ENCODE peak calls at places on chromosomes 11 and 22, in eight cellular contexts. D is T-helper 1 cell, Y is substantia nigra, J is D341Med, L is breast epithelium, E is H9, O is NCI-H82, C is AG08395. M is an unnamed sample.

GRCh38 chr11:45110562-45110961 is 35.9 kb upstream of the PRDM11 start:
- DNase-seq in D (no peak), Y (no peak), J (peak), L (no peak), E (peak), O (peak), C (peak), M (peak)

GRCh38 chr22:21695432-21696085 is 29.7 kb downstream of the PPIL2 start:
- DNase-seq in D (no peak), Y (no peak), J (no peak), L (no peak), E (no peak), O (no peak), C (no peak), M (no peak)

GRCh38 chr11:8906629-8907028 is 4.4 kb upstream of the AKIP1 start:
- DNase-seq in D (no peak), Y (no peak), J (no peak), L (no peak), E (no peak), O (no peak), C (peak), M (no peak)

GRCh38 chr22:39926175-39927152 is 25.6 kb downstream of the GRAP2 start:
- DNase-seq in D (no peak), Y (no peak), J (no peak), L (no peak), E (no peak), O (no peak), C (no peak), M (no peak)

GRCh38 chr22:26822300-26822699 is 164.9 kb downstream of the MIAT start:
- DNase-seq in D (no peak), Y (no peak), J (no peak), L (no peak), E (no peak), O (no peak), C (no peak), M (no peak)

GRCh38 chr11:35118906-35119305 is 20.1 kb upstream of the CD44 start:
- DNase-seq in D (no peak), Y (no peak), J (no peak), L (no peak), E (no peak), O (no peak), C (no peak), M (no peak)

GRCh38 chr11:45412033-45412432 is 125.9 kb upstream of the SYT13 start:
- DNase-seq in D (no peak), Y (no peak), J (no peak), L (no peak), E (peak), O (peak), C (no peak), M (no peak)

GRCh38 chr11:94588366-94588952 is 21.3 kb downstream of the PIWIL4 start:
- DNase-seq in D (no peak), Y (no peak), J (no peak), L (no peak), E (no peak), O (peak), C (no peak), M (no peak)

M was measured in activated effector memory CD4-positive, alpha-beta T cell treated with anti-CD3 and anti-CD28 coated beads, Interleukin-2, amount 50 U/mL, for 16 hours.